ENCODE peak calls at places on chromosomes 4 and X, in six cellular contexts. L is RWPE2, P is left lung, J is GM12878, G is Peyer's patch, X is mammary epithelial cell. U is an unnamed sample. For H3K36me3, the result is how much of the 10 kb centered on the place peaks cover.

GRCh38 chr4:6221851-6222760 is 21.8 kb upstream of the JAKMIP1 start:
- DNase-seq in L (no peak), P (no peak), J (no peak), G (peak), X (peak), U (no peak)

GRCh38 chrX:139890991-139891700 is 41.7 kb downstream of the ATP11C start:
- DNase-seq in L (no peak), P (no peak), J (no peak), G (no peak), X (peak), U (no peak)

GRCh38 chrX:23901805-23902204 is 5.9 kb downstream of the APOO start:
- DNase-seq in L (no peak), P (no peak), J (peak), G (peak), X (peak), U (no peak)

GRCh38 chr4:183404016-183404415 is 40.4 kb upstream of the CDKN2AIP start:
- DNase-seq in L (no peak), P (no peak), J (no peak), G (no peak), X (no peak), U (no peak)

GRCh38 chrX:72306851-72307645 is 1.3 kb upstream of the CITED1 start:
- DNase-seq in L (no peak), P (peak), J (no peak), G (peak), X (peak), U (peak)

GRCh38 chr4:94332983-94333590 is 9.5 kb downstream of the HPGDS start:
- DNase-seq in L (no peak), P (no peak), J (no peak), G (no peak), X (no peak), U (peak)

GRCh38 chr4:5996641-5997040 is 21.6 kb downstream of the C4orf50 start:
- DNase-seq in L (no peak), P (no peak), J (no peak), G (peak), X (no peak), U (no peak)

GRCh38 chrX:122818068-122818467 is 366.0 kb upstream of the GRIA3 start:
- DNase-seq in L (no peak), P (no peak), J (no peak), G (no peak), X (no peak), U (no peak)

GRCh38 chr4:84691170-84691691 is 108.3 kb downstream of the CDS1 start:
- DNase-seq in L (no peak), P (no peak), J (no peak), G (no peak), X (peak), U (peak)

GRCh38 chr4:152464030-152464823 is 71.7 kb downstream of the FBXW7 start:
- DNase-seq in L (no peak), P (no peak), J (no peak), G (no peak), X (no peak), U (no peak)

GRCh38 chr4:57191523-57192034 is 81.4 kb upstream of the IGFBP7 start:
- DNase-seq in L (no peak), P (no peak), J (no peak), G (no peak), X (no peak), U (no peak)

GRCh38 chrX:22999696-23000223 is at the start of gene DDX53:
- DNase-seq in L (no peak), P (no peak), J (no peak), G (no peak), X (no peak), U (no peak)

GRCh38 chr4:177250056-177250696 is 59.5 kb upstream of the NEIL3 start:
- DNase-seq in L (no peak), P (peak), J (no peak), G (peak), X (peak), U (peak)

GRCh38 chr4:153488719-153489384 is 22.7 kb downstream of the TMEM131L start:
- DNase-seq in L (no peak), P (peak), J (peak), G (peak), X (peak), U (no peak)

GRCh38 chr4:181030961-181031360 is 1212.2 kb upstream of the TENM3 start:
- DNase-seq in L (no peak), P (no peak), J (no peak), G (no peak), X (no peak), U (no peak)

GRCh38 chr4:105025263-105026017 is 121.2 kb upstream of the TET2 start:
- DNase-seq in L (no peak), P (no peak), J (no peak), G (no peak), X (no peak), U (no peak)
- TF ChIP-seq CTCF in L (no peak), P (no peak), J (no peak), G (no peak), X (no peak), U (no peak)

GRCh38 chr4:89829470-89830138 is 7.4 kb downstream of the SNCA start:
- DNase-seq in L (no peak), P (no peak), J (peak), G (no peak), X (peak), U (no peak)
- H3K4me3 ChIP-seq in L (no peak), P (no peak), J (no peak), G (no peak), X (no peak), U (no peak)

GRCh38 chr4:3186609-3187008 is 62.4 kb upstream of the MSANTD1 start:
- DNase-seq in L (no peak), P (no peak), J (no peak), G (no peak), X (no peak), U (no peak)
- H3K36me3 ChIP-seq in L (under half), P (under half), J (under half), G (half or more), X (under half), U (half or more)

GRCh38 chr4:159191989-159192388 is 89.1 kb downstream of the RAPGEF2 start:
- DNase-seq in L (no peak), P (no peak), J (no peak), G (no peak), X (peak), U (peak)
- TF ChIP-seq CTCF in L (peak), P (peak), J (peak), G (no peak), X (peak), U (peak)